ENCODE peak calls at places on chromosome 11, in seven cellular contexts. I, C, A, G, T, E and P are unnamed samples. For H3K4me1, the result is how much of the 10 kb centered on the place peaks cover.

GRCh38 chr11:5274340-5274739 is 4.6 kb upstream of the HBE1 start:
- DNase-seq in I (no peak), C (no peak), A (no peak), G (no peak), T (no peak), E (no peak), P (no peak)

GRCh38 chr11:72618801-72619200 is 55.4 kb downstream of the PDE2A start:
- DNase-seq in I (no peak), C (no peak), A (no peak), G (peak), T (no peak), E (no peak), P (no peak)

GRCh38 chr11:10205928-10206327 is 88.1 kb downstream of the SBF2 start:
- DNase-seq in I (no peak), C (no peak), A (no peak), G (no peak), T (no peak), E (no peak), P (no peak)

GRCh38 chr11:132095230-132096165 is 725.1 kb downstream of the NTM start:
- DNase-seq in I (no peak), C (no peak), A (no peak), G (no peak), T (no peak), E (no peak), P (no peak)

GRCh38 chr11:122334546-122335375 is 218.7 kb upstream of the BLID start:
- DNase-seq in I (no peak), C (no peak), A (no peak), G (peak), T (no peak), E (no peak), P (no peak)

GRCh38 chr11:44977493-44977984 is 26.9 kb upstream of the TP53I11 start:
- DNase-seq in I (no peak), C (peak), A (no peak), G (peak), T (no peak), E (no peak), P (peak)

GRCh38 chr11:119324124-119324665 is 7.3 kb upstream of the MCAM start:
- DNase-seq in I (no peak), C (no peak), A (no peak), G (no peak), T (no peak), E (no peak), P (no peak)

GRCh38 chr11:98835336-98835735 is 185.4 kb upstream of the CNTN5 start:
- DNase-seq in I (no peak), C (no peak), A (no peak), G (peak), T (no peak), E (no peak), P (no peak)

GRCh38 chr11:131145806-131146205 is 224.6 kb upstream of the NTM start:
- DNase-seq in I (no peak), C (no peak), A (no peak), G (no peak), T (no peak), E (no peak), P (no peak)

GRCh38 chr11:48101044-48101733 is 115.4 kb upstream of the OR4B1 start:
- DNase-seq in I (no peak), C (no peak), A (no peak), G (no peak), T (no peak), E (no peak), P (no peak)

GRCh38 chr11:57458060-57458409 is 2.3 kb upstream of the RTN4RL2 start:
- DNase-seq in I (no peak), C (no peak), A (no peak), G (no peak), T (no peak), E (no peak), P (no peak)

GRCh38 chr11:2467695-2468055 is 22.9 kb downstream of the KCNQ1 start:
- DNase-seq in I (no peak), C (peak), A (peak), G (no peak), T (no peak), E (no peak), P (no peak)
- H3K4me1 ChIP-seq in I (under half), C (half or more), A (under half), G (under half), T (under half), E (under half), P (under half)

GRCh38 chr11:114166897-114167323 is 107.4 kb downstream of the ZBTB16 start:
- DNase-seq in I (no peak), C (no peak), A (no peak), G (peak), T (no peak), E (no peak), P (no peak)
- H3K4me1 ChIP-seq in I (under half), C (half or more), A (under half), G (under half), T (half or more), E (half or more), P (under half)

GRCh38 chr11:126704144-126704543 is 296.4 kb downstream of the KIRREL3 start:
- DNase-seq in I (no peak), C (no peak), A (no peak), G (no peak), T (no peak), E (no peak), P (no peak)
- H3K4me1 ChIP-seq in I (under half), C (under half), A (under half), G (under half), T (under half), E (under half), P (under half)

GRCh38 chr11:126521196-126521595 is 165.7 kb downstream of the ST3GAL4 start:
- DNase-seq in I (no peak), C (no peak), A (no peak), G (no peak), T (no peak), E (no peak), P (no peak)

GRCh38 chr11:126523441-126523840 is 168.0 kb downstream of the ST3GAL4 start:
- DNase-seq in I (no peak), C (no peak), A (no peak), G (no peak), T (no peak), E (no peak), P (no peak)

GRCh38 chr11:126519653-126520573 is 164.4 kb downstream of the ST3GAL4 start:
- DNase-seq in I (no peak), C (no peak), A (no peak), G (no peak), T (no peak), E (no peak), P (no peak)

GRCh38 chr11:126522152-126522551 is 166.7 kb downstream of the ST3GAL4 start:
- DNase-seq in I (no peak), C (no peak), A (no peak), G (peak), T (no peak), E (no peak), P (no peak)

DNA sequence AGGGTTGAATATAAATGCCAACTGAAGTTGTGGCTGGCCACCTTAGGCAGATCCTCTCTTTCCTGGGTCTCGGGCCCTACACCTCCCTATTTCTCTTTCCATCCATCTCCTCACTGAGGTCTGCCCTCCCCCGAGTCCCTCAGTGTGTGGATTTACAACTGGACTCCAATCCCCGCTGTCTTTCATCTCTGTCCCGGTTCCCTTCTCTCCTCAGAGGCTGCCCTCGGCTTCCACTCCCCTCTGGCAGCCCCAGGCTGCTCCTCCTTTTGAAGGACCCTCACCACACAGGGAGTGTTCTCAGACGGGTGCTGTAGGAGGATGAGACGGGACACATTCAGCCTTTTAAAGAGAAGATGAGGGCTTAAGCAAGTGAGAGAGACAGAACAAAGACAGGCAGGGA is 167.1 kb downstream of the ST3GAL4 start:
- DNase-seq in I (no peak), C (no peak), A (no peak), G (no peak), T (no peak), E (no peak), P (no peak)
- H3K4me1 ChIP-seq in I (under half), C (under half), A (under half), G (under half), T (under half), E (under half), P (under half)